ENCODE peak calls at places on chromosomes 12 and 14, in eight cellular contexts. F, I, N, G, S, O, T and Z are unnamed samples.

GRCh38 chr14:103392572-103392971 is 7.4 kb downstream of the MARK3 start:
- DNase-seq in N (no peak), G (no peak), T (no peak), O (no peak), S (no peak), I (no peak), F (no peak), Z (no peak)

GRCh38 chr12:132154941-132155770 is 10.9 kb downstream of the NOC4L start:
- DNase-seq in O (no peak), I (peak), T (no peak), F (no peak), S (no peak), N (no peak), G (no peak), Z (no peak)

GRCh38 chr12:65894624-65895023 is 70.3 kb downstream of the HMGA2 start:
- DNase-seq in I (no peak), T (no peak), S (no peak), G (no peak), F (no peak), O (no peak), N (no peak), Z (no peak)

GRCh38 chr12:106672308-106673085 is 89.7 kb downstream of the RFX4 start:
- DNase-seq in S (no peak), G (no peak), I (no peak), T (no peak), F (no peak), N (no peak), O (peak), Z (no peak)

GRCh38 chr14:20683896-20684661 is at the start of gene RNASE4:
- DNase-seq in N (peak), G (peak), S (peak), I (peak), F (peak), O (peak), T (no peak), Z (no peak)

GRCh38 chr14:61923348-61923747 is 161.1 kb downstream of the SNAPC1 start:
- DNase-seq in O (no peak), T (no peak), G (peak), I (no peak), S (no peak), F (peak), N (no peak), Z (no peak)

GRCh38 chr12:132432721-132433577 is 57.0 kb upstream of the FBRSL1 start:
- DNase-seq in F (no peak), S (no peak), I (no peak), O (no peak), G (no peak), T (no peak), N (no peak), Z (no peak)

GRCh38 chr14:58118097-58118496 is 33.9 kb downstream of the ARMH4 start:
- DNase-seq in G (no peak), O (no peak), S (no peak), I (no peak), F (no peak), T (no peak), N (no peak), Z (no peak)

GRCh38 chr12:28172434-28173030 is 17.7 kb upstream of the CCDC91 start:
- DNase-seq in O (peak), F (peak), S (no peak), I (no peak), T (no peak), G (peak), N (peak), Z (peak)

GRCh38 chr12:53101931-53102781 is 1.1 kb upstream of the SOAT2 start:
- DNase-seq in G (peak), I (no peak), F (peak), O (peak), S (no peak), N (no peak), T (no peak), Z (no peak)

GRCh38 chr12:132285311-132285741 is 44.1 kb downstream of the GALNT9 start:
- DNase-seq in G (no peak), S (no peak), T (no peak), F (no peak), I (peak), N (no peak), O (no peak), Z (no peak)

GRCh38 chr12:123131291-123131831 is 19.5 kb downstream of the PITPNM2 start:
- DNase-seq in G (no peak), F (no peak), T (no peak), O (no peak), S (no peak), I (no peak), N (peak), Z (no peak)